ENCODE peak calls at places on chromosomes 13 and 19, in ten cellular contexts. One of them, this sample, is unnamed.

GRCh38 chr19:33377586-33378475 is 4.3 kb downstream of the CEBPG start:
- DNase-seq in fibroblast of lung: no peak
- DNase-seq in lower leg skin: peak
- DNase-seq in CD8-positive, alpha-beta T cell: no peak
- DNase-seq in astrocyte of the spinal cord: no peak
- DNase-seq in AG04450: no peak
- DNase-seq in brain microvascular endothelial cell: no peak
- DNase-seq in uterus: no peak
- DNase-seq in ovary: no peak
- DNase-seq in lower lobe of right lung: no peak
- DNase-seq in this sample: peak

GRCh38 chr19:39997595-39998216 is 846 bp downstream of the ZNF546 start:
- DNase-seq in fibroblast of lung: peak
- DNase-seq in lower leg skin: no peak
- DNase-seq in CD8-positive, alpha-beta T cell: no peak
- DNase-seq in astrocyte of the spinal cord: no peak
- DNase-seq in AG04450: no peak
- DNase-seq in brain microvascular endothelial cell: no peak
- DNase-seq in uterus: no peak
- DNase-seq in ovary: no peak
- DNase-seq in lower lobe of right lung: no peak
- DNase-seq in this sample: peak

GRCh38 chr19:31548941-31549340 is 199.7 kb upstream of the TSHZ3 start:
- DNase-seq in fibroblast of lung: peak
- DNase-seq in lower leg skin: peak
- DNase-seq in CD8-positive, alpha-beta T cell: no peak
- DNase-seq in astrocyte of the spinal cord: peak
- DNase-seq in AG04450: peak
- DNase-seq in brain microvascular endothelial cell: peak
- DNase-seq in uterus: peak
- DNase-seq in ovary: no peak
- DNase-seq in lower lobe of right lung: no peak
- DNase-seq in this sample: peak

GRCh38 chr13:20401958-20402856 is 123.5 kb downstream of the CRYL1 start:
- DNase-seq in fibroblast of lung: peak
- DNase-seq in lower leg skin: peak
- DNase-seq in CD8-positive, alpha-beta T cell: no peak
- DNase-seq in astrocyte of the spinal cord: peak
- DNase-seq in AG04450: no peak
- DNase-seq in brain microvascular endothelial cell: no peak
- DNase-seq in uterus: no peak
- DNase-seq in ovary: no peak
- DNase-seq in lower lobe of right lung: no peak
- DNase-seq in this sample: peak

GRCh38 chr13:44974056-44974798 is 15.0 kb downstream of the NUFIP1 start:
- DNase-seq in fibroblast of lung: peak
- DNase-seq in lower leg skin: no peak
- DNase-seq in CD8-positive, alpha-beta T cell: no peak
- DNase-seq in astrocyte of the spinal cord: peak
- DNase-seq in AG04450: no peak
- DNase-seq in brain microvascular endothelial cell: peak
- DNase-seq in uterus: no peak
- DNase-seq in ovary: no peak
- DNase-seq in lower lobe of right lung: no peak
- DNase-seq in this sample: peak

GRCh38 chr19:1725100-1726064 is 27.9 kb upstream of the ONECUT3 start:
- DNase-seq in fibroblast of lung: peak
- DNase-seq in lower leg skin: no peak
- DNase-seq in CD8-positive, alpha-beta T cell: no peak
- DNase-seq in astrocyte of the spinal cord: peak
- DNase-seq in AG04450: no peak
- DNase-seq in brain microvascular endothelial cell: no peak
- DNase-seq in uterus: no peak
- DNase-seq in ovary: no peak
- DNase-seq in lower lobe of right lung: no peak
- DNase-seq in this sample: peak

GRCh38 chr13:94764576-94765321 is 52.4 kb upstream of the SOX21 start:
- DNase-seq in fibroblast of lung: no peak
- DNase-seq in lower leg skin: no peak
- DNase-seq in CD8-positive, alpha-beta T cell: no peak
- DNase-seq in astrocyte of the spinal cord: peak
- DNase-seq in AG04450: no peak
- DNase-seq in brain microvascular endothelial cell: no peak
- DNase-seq in uterus: no peak
- DNase-seq in ovary: no peak
- DNase-seq in lower lobe of right lung: no peak
- DNase-seq in this sample: no peak

GRCh38 chr13:30026093-30026492 is 175.7 kb upstream of the UBL3 start:
- DNase-seq in fibroblast of lung: peak
- DNase-seq in lower leg skin: no peak
- DNase-seq in CD8-positive, alpha-beta T cell: no peak
- DNase-seq in astrocyte of the spinal cord: peak
- DNase-seq in AG04450: peak
- DNase-seq in brain microvascular endothelial cell: peak
- DNase-seq in uterus: no peak
- DNase-seq in ovary: no peak
- DNase-seq in lower lobe of right lung: no peak
- DNase-seq in this sample: peak

GRCh38 chr19:13198634-13199033 is 48.4 kb downstream of the IER2 start:
- DNase-seq in fibroblast of lung: no peak
- DNase-seq in lower leg skin: no peak
- DNase-seq in CD8-positive, alpha-beta T cell: no peak
- DNase-seq in astrocyte of the spinal cord: no peak
- DNase-seq in AG04450: no peak
- DNase-seq in brain microvascular endothelial cell: no peak
- DNase-seq in uterus: no peak
- DNase-seq in ovary: no peak
- DNase-seq in lower lobe of right lung: no peak
- DNase-seq in this sample: no peak

GRCh38 chr19:54190942-54191670 is at the start of gene TSEN34:
- DNase-seq in fibroblast of lung: peak
- DNase-seq in lower leg skin: peak
- DNase-seq in CD8-positive, alpha-beta T cell: peak
- DNase-seq in astrocyte of the spinal cord: no peak
- DNase-seq in AG04450: no peak
- DNase-seq in brain microvascular endothelial cell: peak
- DNase-seq in uterus: no peak
- DNase-seq in ovary: peak
- DNase-seq in lower lobe of right lung: peak
- DNase-seq in this sample: peak

GRCh38 chr19:19171821-19172532 is 1.9 kb upstream of the MEF2B start:
- DNase-seq in fibroblast of lung: peak
- DNase-seq in lower leg skin: no peak
- DNase-seq in CD8-positive, alpha-beta T cell: no peak
- DNase-seq in astrocyte of the spinal cord: peak
- DNase-seq in AG04450: peak
- DNase-seq in brain microvascular endothelial cell: peak
- DNase-seq in uterus: no peak
- DNase-seq in ovary: no peak
- DNase-seq in lower lobe of right lung: no peak
- DNase-seq in this sample: peak

GRCh38 chr19:1354496-1355257 is 29.0 kb upstream of the NDUFS7 start:
- DNase-seq in fibroblast of lung: peak
- DNase-seq in lower leg skin: peak
- DNase-seq in CD8-positive, alpha-beta T cell: peak
- DNase-seq in astrocyte of the spinal cord: peak
- DNase-seq in AG04450: peak
- DNase-seq in brain microvascular endothelial cell: peak
- DNase-seq in uterus: peak
- DNase-seq in ovary: peak
- DNase-seq in lower lobe of right lung: peak
- DNase-seq in this sample: peak

GRCh38 chr19:42290523-42291436 is 11.2 kb upstream of the PRR19 start:
- DNase-seq in fibroblast of lung: no peak
- DNase-seq in lower leg skin: no peak
- DNase-seq in CD8-positive, alpha-beta T cell: peak
- DNase-seq in astrocyte of the spinal cord: no peak
- DNase-seq in AG04450: no peak
- DNase-seq in brain microvascular endothelial cell: no peak
- DNase-seq in uterus: peak
- DNase-seq in ovary: no peak
- DNase-seq in lower lobe of right lung: no peak
- DNase-seq in this sample: no peak

GRCh38 chr13:76884571-76885202 is 1.5 kb downstream of the KCTD12 start:
- DNase-seq in fibroblast of lung: peak
- DNase-seq in lower leg skin: no peak
- DNase-seq in CD8-positive, alpha-beta T cell: no peak
- DNase-seq in astrocyte of the spinal cord: peak
- DNase-seq in AG04450: no peak
- DNase-seq in brain microvascular endothelial cell: no peak
- DNase-seq in uterus: peak
- DNase-seq in ovary: peak
- DNase-seq in lower lobe of right lung: no peak
- DNase-seq in this sample: peak
- H3K4me3 ChIP-seq in fibroblast of lung: peak
- H3K4me3 ChIP-seq in lower leg skin: peak
- H3K4me3 ChIP-seq in CD8-positive, alpha-beta T cell: peak
- H3K4me3 ChIP-seq in astrocyte of the spinal cord: peak
- H3K4me3 ChIP-seq in AG04450: peak
- H3K4me3 ChIP-seq in brain microvascular endothelial cell: peak
- H3K4me3 ChIP-seq in uterus: peak
- H3K4me3 ChIP-seq in ovary: peak
- H3K4me3 ChIP-seq in lower lobe of right lung: peak
- H3K4me3 ChIP-seq in this sample: peak

GRCh38 chr19:55603581-55604292 is 1.7 kb upstream of the ZNF865 start:
- DNase-seq in fibroblast of lung: no peak
- DNase-seq in lower leg skin: no peak
- DNase-seq in CD8-positive, alpha-beta T cell: no peak
- DNase-seq in astrocyte of the spinal cord: no peak
- DNase-seq in AG04450: no peak
- DNase-seq in brain microvascular endothelial cell: no peak
- DNase-seq in uterus: no peak
- DNase-seq in ovary: no peak
- DNase-seq in lower lobe of right lung: no peak
- DNase-seq in this sample: no peak

GRCh38 chr19:55600336-55601028 is 394 bp downstream of the ZNF524 start:
- DNase-seq in fibroblast of lung: no peak
- DNase-seq in lower leg skin: peak
- DNase-seq in CD8-positive, alpha-beta T cell: peak
- DNase-seq in astrocyte of the spinal cord: peak
- DNase-seq in AG04450: no peak
- DNase-seq in brain microvascular endothelial cell: no peak
- DNase-seq in uterus: peak
- DNase-seq in ovary: peak
- DNase-seq in lower lobe of right lung: no peak
- DNase-seq in this sample: peak

GRCh38 chr19:55603115-55603514 is 2.3 kb upstream of the ZNF865 start:
- DNase-seq in fibroblast of lung: no peak
- DNase-seq in lower leg skin: no peak
- DNase-seq in CD8-positive, alpha-beta T cell: no peak
- DNase-seq in astrocyte of the spinal cord: no peak
- DNase-seq in AG04450: no peak
- DNase-seq in brain microvascular endothelial cell: no peak
- DNase-seq in uterus: no peak
- DNase-seq in ovary: no peak
- DNase-seq in lower lobe of right lung: no peak
- DNase-seq in this sample: no peak

GRCh38 chr19:55601127-55601526 is 1.0 kb downstream of the ZNF524 start:
- DNase-seq in fibroblast of lung: no peak
- DNase-seq in lower leg skin: no peak
- DNase-seq in CD8-positive, alpha-beta T cell: no peak
- DNase-seq in astrocyte of the spinal cord: no peak
- DNase-seq in AG04450: no peak
- DNase-seq in brain microvascular endothelial cell: no peak
- DNase-seq in uterus: no peak
- DNase-seq in ovary: no peak
- DNase-seq in lower lobe of right lung: no peak
- DNase-seq in this sample: no peak

GRCh38 chr19:55602104-55603001 is 2.3 kb downstream of the ZNF524 start:
- DNase-seq in fibroblast of lung: no peak
- DNase-seq in lower leg skin: no peak
- DNase-seq in CD8-positive, alpha-beta T cell: no peak
- DNase-seq in astrocyte of the spinal cord: no peak
- DNase-seq in AG04450: no peak
- DNase-seq in brain microvascular endothelial cell: no peak
- DNase-seq in uterus: peak
- DNase-seq in ovary: no peak
- DNase-seq in lower lobe of right lung: peak
- DNase-seq in this sample: no peak
- TF ChIP-seq CTCF in fibroblast of lung: no peak
- TF ChIP-seq CTCF in lower leg skin: no peak
- TF ChIP-seq CTCF in CD8-positive, alpha-beta T cell: no peak
- TF ChIP-seq CTCF in astrocyte of the spinal cord: no peak
- TF ChIP-seq CTCF in AG04450: no peak
- TF ChIP-seq CTCF in brain microvascular endothelial cell: no peak
- TF ChIP-seq CTCF in uterus: no peak
- TF ChIP-seq CTCF in ovary: no peak
- TF ChIP-seq CTCF in lower lobe of right lung: no peak
- TF ChIP-seq CTCF in this sample: no peak

GRCh38 chr13:35597451-35597850 is 121.0 kb upstream of the MAB21L1 start:
- DNase-seq in fibroblast of lung: no peak
- DNase-seq in lower leg skin: no peak
- DNase-seq in CD8-positive, alpha-beta T cell: no peak
- DNase-seq in astrocyte of the spinal cord: no peak
- DNase-seq in AG04450: no peak
- DNase-seq in brain microvascular endothelial cell: no peak
- DNase-seq in uterus: no peak
- DNase-seq in ovary: no peak
- DNase-seq in lower lobe of right lung: no peak
- DNase-seq in this sample: no peak
- H3K4me3 ChIP-seq in fibroblast of lung: no peak
- H3K4me3 ChIP-seq in lower leg skin: no peak
- H3K4me3 ChIP-seq in CD8-positive, alpha-beta T cell: no peak
- H3K4me3 ChIP-seq in astrocyte of the spinal cord: no peak
- H3K4me3 ChIP-seq in AG04450: no peak
- H3K4me3 ChIP-seq in brain microvascular endothelial cell: no peak
- H3K4me3 ChIP-seq in uterus: no peak
- H3K4me3 ChIP-seq in ovary: no peak
- H3K4me3 ChIP-seq in lower lobe of right lung: no peak
- H3K4me3 ChIP-seq in this sample: no peak

GRCh38 chr19:5138606-5139594 is 170.0 kb downstream of the KDM4B start:
- DNase-seq in fibroblast of lung: peak
- DNase-seq in lower leg skin: no peak
- DNase-seq in CD8-positive, alpha-beta T cell: peak
- DNase-seq in astrocyte of the spinal cord: peak
- DNase-seq in AG04450: no peak
- DNase-seq in brain microvascular endothelial cell: peak
- DNase-seq in uterus: no peak
- DNase-seq in ovary: no peak
- DNase-seq in lower lobe of right lung: peak
- DNase-seq in this sample: peak
- TF ChIP-seq CTCF in fibroblast of lung: no peak
- TF ChIP-seq CTCF in lower leg skin: no peak
- TF ChIP-seq CTCF in CD8-positive, alpha-beta T cell: peak
- TF ChIP-seq CTCF in astrocyte of the spinal cord: no peak
- TF ChIP-seq CTCF in AG04450: no peak
- TF ChIP-seq CTCF in brain microvascular endothelial cell: peak
- TF ChIP-seq CTCF in uterus: no peak
- TF ChIP-seq CTCF in ovary: no peak
- TF ChIP-seq CTCF in lower lobe of right lung: no peak
- TF ChIP-seq CTCF in this sample: no peak

GRCh38 chr13:34914416-34914815 is 27.7 kb upstream of the NBEA start:
- DNase-seq in fibroblast of lung: no peak
- DNase-seq in lower leg skin: no peak
- DNase-seq in CD8-positive, alpha-beta T cell: no peak
- DNase-seq in astrocyte of the spinal cord: no peak
- DNase-seq in AG04450: no peak
- DNase-seq in brain microvascular endothelial cell: no peak
- DNase-seq in uterus: no peak
- DNase-seq in ovary: no peak
- DNase-seq in lower lobe of right lung: no peak
- DNase-seq in this sample: no peak
- H3K4me3 ChIP-seq in fibroblast of lung: no peak
- H3K4me3 ChIP-seq in lower leg skin: no peak
- H3K4me3 ChIP-seq in CD8-positive, alpha-beta T cell: no peak
- H3K4me3 ChIP-seq in astrocyte of the spinal cord: no peak
- H3K4me3 ChIP-seq in AG04450: no peak
- H3K4me3 ChIP-seq in brain microvascular endothelial cell: no peak
- H3K4me3 ChIP-seq in uterus: no peak
- H3K4me3 ChIP-seq in ovary: no peak
- H3K4me3 ChIP-seq in lower lobe of right lung: no peak
- H3K4me3 ChIP-seq in this sample: no peak

GRCh38 chr19:49591731-49592485 is 926 bp downstream of the PRR12 start:
- DNase-seq in fibroblast of lung: peak
- DNase-seq in lower leg skin: peak
- DNase-seq in CD8-positive, alpha-beta T cell: peak
- DNase-seq in astrocyte of the spinal cord: peak
- DNase-seq in AG04450: no peak
- DNase-seq in brain microvascular endothelial cell: peak
- DNase-seq in uterus: peak
- DNase-seq in ovary: peak
- DNase-seq in lower lobe of right lung: peak
- DNase-seq in this sample: peak
- TF ChIP-seq CTCF in fibroblast of lung: no peak
- TF ChIP-seq CTCF in lower leg skin: no peak
- TF ChIP-seq CTCF in CD8-positive, alpha-beta T cell: no peak
- TF ChIP-seq CTCF in astrocyte of the spinal cord: no peak
- TF ChIP-seq CTCF in AG04450: no peak
- TF ChIP-seq CTCF in brain microvascular endothelial cell: no peak
- TF ChIP-seq CTCF in uterus: no peak
- TF ChIP-seq CTCF in ovary: no peak
- TF ChIP-seq CTCF in lower lobe of right lung: no peak
- TF ChIP-seq CTCF in this sample: no peak

This sample was measured in foreskin fibroblast.